ENCODE peak calls at places on chromosomes 6 and 20, in four cellular contexts. W, N, F and O are unnamed samples.

GRCh38 chr6:52881996-52882841 is 27.3 kb downstream of the GSTA3 start:
- DNase-seq in W (peak; percentile 63), N (peak; percentile 81), F (peak; percentile 50), O (peak; percentile 80)

GRCh38 chr6:14452567-14453527 is 335.3 kb downstream of the CD83 start:
- DNase-seq in W (no peak), N (no peak), F (no peak), O (no peak)

GRCh38 chr6:147071786-147072185 is 132.4 kb upstream of the STXBP5 start:
- DNase-seq in W (no peak), N (no peak), F (no peak), O (no peak)

GRCh38 chr6:39407446-39407993 is 85.0 kb upstream of the KCNK16 start:
- DNase-seq in W (no peak), N (no peak), F (no peak), O (no peak)

GRCh38 chr20:63664861-63665594 is 6.9 kb downstream of the RTEL1 start:
- DNase-seq in W (no peak), N (peak; percentile 72), F (peak; percentile 72), O (no peak)

GRCh38 chr6:34070315-34071110 is 75.4 kb downstream of the GRM4 start:
- DNase-seq in W (no peak), N (no peak), F (no peak), O (peak; percentile 17)

GRCh38 chr6:133814797-133815196 is 74.1 kb upstream of the TCF21 start:
- DNase-seq in W (peak; percentile 71), N (no peak), F (no peak), O (peak; percentile 69)

GRCh38 chr6:158660331-158660730 is 10.5 kb downstream of the SYTL3 start:
- DNase-seq in W (no peak), N (peak; percentile 59), F (no peak), O (no peak)

GRCh38 chr20:47429409-47429808 is 72.3 kb upstream of the NCOA3 start:
- DNase-seq in W (no peak), N (no peak), F (no peak), O (no peak)

GRCh38 chr20:33412484-33412838 is 11.1 kb upstream of the CDK5RAP1 start:
- DNase-seq in W (no peak), N (no peak), F (no peak), O (no peak)

GRCh38 chr6:13304580-13305255 is 23.6 kb downstream of the TBC1D7 start:
- DNase-seq in W (no peak), N (no peak), F (no peak), O (no peak)

GRCh38 chr20:24943731-24944130 is 5.3 kb upstream of the CST7 start:
- DNase-seq in W (no peak), N (no peak), F (no peak), O (no peak)

GRCh38 chr20:24942679-24943078 is 6.4 kb upstream of the CST7 start:
- DNase-seq in W (no peak), N (no peak), F (no peak), O (no peak)

GRCh38 chr20:24937579-24937978 is 11.5 kb upstream of the CST7 start:
- DNase-seq in W (no peak), N (no peak), F (no peak), O (no peak)

GRCh38 chr20:24938498-24938897 is 10.6 kb upstream of the CST7 start:
- DNase-seq in W (no peak), N (no peak), F (no peak), O (no peak)

GRCh38 chr20:24943196-24943595 is 5.9 kb upstream of the CST7 start:
- DNase-seq in W (no peak), N (no peak), F (no peak), O (no peak)
- H3K9me3 ChIP-seq in W (no peaks in the 10 kb centered on the region), N (no peaks in the 10 kb centered on the region), F (peaks cover 7% of the 10 kb centered on the region), O (peaks cover 10% of the 10 kb centered on the region)

GRCh38 chr20:50921055-50921454 is 10.2 kb downstream of the ADNP start:
- DNase-seq in W (no peak), N (no peak), F (no peak), O (no peak)

GRCh38 chr20:50916934-50917333 is 14.3 kb downstream of the ADNP start:
- DNase-seq in W (no peak), N (no peak), F (no peak), O (no peak)

GRCh38 chr20:50919567-50919966 is 11.7 kb downstream of the ADNP start:
- DNase-seq in W (peak; percentile 84), N (no peak), F (no peak), O (peak; percentile 74)

GRCh38 chr20:50916257-50916656 is 15.0 kb downstream of the ADNP start:
- DNase-seq in W (peak; percentile 61), N (no peak), F (no peak), O (peak; percentile 88)

GRCh38 chr20:50918403-50918802 is 12.8 kb downstream of the ADNP start:
- DNase-seq in W (peak; percentile 75), N (no peak), F (no peak), O (no peak)
- H3K4me1 ChIP-seq in W (peaks cover 24% of the 10 kb centered on the region), N (peaks cover 5% of the 10 kb centered on the region), F (peaks cover 3% of the 10 kb centered on the region), O (peaks cover 13% of the 10 kb centered on the region)

GRCh38 chr6:168624540-168624939 is 183.6 kb downstream of the SMOC2 start:
- DNase-seq in W (no peak), N (no peak), F (no peak), O (no peak)

GRCh38 chr6:168624948-168625347 is 184.0 kb downstream of the SMOC2 start:
- DNase-seq in W (no peak), N (no peak), F (no peak), O (no peak)

GRCh38 chr6:168627798-168628551 is 187.0 kb downstream of the SMOC2 start:
- DNase-seq in W (no peak), N (no peak), F (no peak), O (no peak)

GRCh38 chr6:168625602-168626001 is 184.6 kb downstream of the SMOC2 start:
- DNase-seq in W (no peak), N (no peak), F (no peak), O (no peak)

GRCh38 chr6:168626046-168626445 is 185.1 kb downstream of the SMOC2 start:
- DNase-seq in W (no peak), N (no peak), F (no peak), O (no peak)
- H2BK5ac ChIP-seq in W (no peak overlapping the region), N (no peak overlapping the region), F (no peak overlapping the region), O (no peak overlapping the region)

GRCh38 chr20:59724457-59725366 is 120.4 kb downstream of the PHACTR3 start:
- DNase-seq in W (no peak), N (no peak), F (no peak), O (no peak)
- H3K9me3 ChIP-seq in W (peaks cover 45% of the 10 kb centered on the region), N (no peaks in the 10 kb centered on the region), F (peaks cover 18% of the 10 kb centered on the region), O (no peaks in the 10 kb centered on the region)

DNA sequence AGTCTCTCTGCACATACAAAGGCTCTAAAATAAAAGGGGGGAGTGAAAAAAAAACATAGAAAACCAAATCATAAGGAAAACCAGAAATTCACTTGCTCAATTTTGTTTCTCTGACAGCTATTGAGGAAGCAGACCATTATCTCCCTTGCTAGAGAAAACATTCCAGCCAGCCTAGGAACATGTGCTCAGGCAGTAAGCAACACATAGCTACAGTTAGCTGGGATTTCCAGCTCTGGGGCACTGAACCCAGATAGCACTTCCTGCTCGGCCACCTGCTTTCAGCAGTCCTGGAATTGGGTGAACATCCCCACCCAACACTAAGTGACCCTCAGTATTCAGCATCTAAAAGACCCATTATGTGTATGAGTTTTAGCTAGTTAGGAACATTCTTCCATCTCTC is 61.3 kb downstream of the TNFRSF21 start:
- DNase-seq in W (no peak), N (no peak), F (no peak), O (no peak)
- H3K4me1 ChIP-seq in W (no peaks in the 10 kb centered on the region), N (no peaks in the 10 kb centered on the region), F (peaks cover 4% of the 10 kb centered on the region), O (peaks cover 5% of the 10 kb centered on the region)

DNA sequence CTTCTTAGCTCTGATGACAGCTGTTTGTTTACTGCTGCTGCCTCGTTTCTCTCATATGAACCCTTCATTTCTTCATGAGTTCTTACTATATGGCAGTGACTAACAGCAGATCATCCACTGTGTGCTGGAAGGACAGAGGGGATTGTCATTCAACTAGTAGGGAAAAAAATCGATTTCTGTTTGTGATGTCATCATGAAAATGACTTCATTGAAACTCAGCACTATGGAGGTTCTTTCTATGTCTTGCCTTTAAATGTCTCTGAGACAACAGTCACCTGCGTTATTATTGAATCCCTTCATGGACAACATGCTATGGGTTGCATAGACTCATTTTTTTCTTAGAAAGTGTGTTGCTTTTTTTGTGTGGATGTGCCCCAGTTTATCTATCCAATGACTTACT is 394.4 kb downstream of the DOK5 start:
- DNase-seq in W (no peak), N (no peak), F (no peak), O (no peak)
- H2BK5ac ChIP-seq in W (no peak overlapping the region), N (no peak overlapping the region), F (no peak overlapping the region), O (no peak overlapping the region)